ENCODE peak calls at places on chromosomes 13 and 19, in six cellular contexts. Y is C1 segment of cervical spinal cord; S is activated CD4-positive, alpha-beta T cell treated with anti-CD3 and anti-CD28 coated beads, Interleukin-2, amount 50 U/mL, for 48 hours; K is transverse colon; A is ELR; O is breast epithelium. V is an unnamed sample.

GRCh38 chr19:47573076-47574026 is at the start of gene ZNF541:
- DNase-seq in Y (peak), S (peak), K (peak), A (no peak), O (peak), V (peak)

GRCh38 chr19:8304841-8305621 is 3.1 kb downstream of the CD320 start:
- DNase-seq in Y (no peak), S (peak), K (peak), A (peak), O (peak), V (no peak)

GRCh38 chr13:76992548-76993001 is 694 bp downstream of the CLN5 start:
- DNase-seq in Y (peak), S (peak), K (peak), A (peak), O (no peak), V (no peak)

GRCh38 chr13:59774511-59774911 is 389.2 kb downstream of the DIAPH3 start:
- DNase-seq in Y (no peak), S (no peak), K (no peak), A (peak), O (no peak), V (no peak)

GRCh38 chr19:18609717-18610051 is 3.0 kb upstream of the TMEM59L start:
- DNase-seq in Y (no peak), S (no peak), K (no peak), A (no peak), O (no peak), V (no peak)

GRCh38 chr13:34164585-34164984 is 346.6 kb downstream of the RFC3 start:
- DNase-seq in Y (no peak), S (no peak), K (no peak), A (no peak), O (no peak), V (no peak)

GRCh38 chr19:48348039-48348438 is 15.7 kb downstream of the TMEM143 start:
- DNase-seq in Y (no peak), S (no peak), K (no peak), A (no peak), O (no peak), V (no peak)

GRCh38 chr13:73983109-73983508 is 151.1 kb downstream of the KLF12 start:
- DNase-seq in Y (no peak), S (no peak), K (no peak), A (no peak), O (no peak), V (no peak)

GRCh38 chr19:44788971-44789370 is 11.3 kb downstream of the CBLC start:
- DNase-seq in Y (no peak), S (no peak), K (no peak), A (no peak), O (no peak), V (no peak)

GRCh38 chr19:43552616-43553015 is 19.6 kb downstream of the ZNF575 start:
- DNase-seq in Y (no peak), S (no peak), K (no peak), A (no peak), O (no peak), V (no peak)

GRCh38 chr13:74329978-74330377 is 195.8 kb upstream of the KLF12 start:
- DNase-seq in Y (no peak), S (no peak), K (no peak), A (no peak), O (no peak), V (no peak)

GRCh38 chr19:42045575-42045974 is 24.4 kb downstream of the GRIK5 start:
- DNase-seq in Y (no peak), S (no peak), K (no peak), A (no peak), O (no peak), V (no peak)

GRCh38 chr13:44079413-44080205 is 199.9 kb downstream of the LACC1 start:
- DNase-seq in Y (no peak), S (no peak), K (no peak), A (no peak), O (no peak), V (no peak)

GRCh38 chr19:41595258-41595889 is 19.4 kb downstream of the CEACAM21 start:
- DNase-seq in Y (peak), S (peak), K (peak), A (peak), O (no peak), V (peak)

GRCh38 chr19:12779162-12779993 is 4.0 kb upstream of the HOOK2 start:
- DNase-seq in Y (no peak), S (no peak), K (peak), A (peak), O (no peak), V (no peak)

GRCh38 chr13:91017031-91017668 is 330.3 kb upstream of the MIR17HG start:
- DNase-seq in Y (no peak), S (peak), K (no peak), A (peak), O (no peak), V (peak)

GRCh38 chr19:48390188-48391099 is 907 bp downstream of the KDELR1 start:
- DNase-seq in Y (peak), S (peak), K (peak), A (peak), O (peak), V (peak)

GRCh38 chr13:23770428-23770827 is 118.8 kb downstream of the MIPEP start:
- DNase-seq in Y (no peak), S (no peak), K (no peak), A (no peak), O (no peak), V (no peak)

GRCh38 chr13:51912091-51912490 is 50.3 kb downstream of the CCDC70 start:
- DNase-seq in Y (peak), S (no peak), K (no peak), A (no peak), O (no peak), V (no peak)

GRCh38 chr19:5558101-5558621 is 9.6 kb downstream of the TINCR start:
- DNase-seq in Y (no peak), S (no peak), K (no peak), A (no peak), O (no peak), V (no peak)

GRCh38 chr13:35198821-35199220 is 256.8 kb downstream of the NBEA start:
- DNase-seq in Y (no peak), S (no peak), K (no peak), A (no peak), O (no peak), V (no peak)

GRCh38 chr19:32599736-32600157 is 18.8 kb downstream of the PDCD5 start:
- DNase-seq in Y (no peak), S (peak), K (peak), A (peak), O (no peak), V (peak)

GRCh38 chr13:110294146-110294545 is 12.8 kb downstream of the COL4A1 start:
- DNase-seq in Y (no peak), S (no peak), K (no peak), A (no peak), O (no peak), V (no peak)

GRCh38 chr19:18594096-18594823 is 5.7 kb downstream of the REX1BD start:
- DNase-seq in Y (peak), S (peak), K (peak), A (peak), O (peak), V (peak)

GRCh38 chr19:16252459-16253205 is 54.9 kb downstream of the AP1M1 start:
- DNase-seq in Y (no peak), S (no peak), K (peak), A (no peak), O (no peak), V (no peak)

GRCh38 chr13:49810825-49811526 is 18.5 kb upstream of the KPNA3 start:
- DNase-seq in Y (no peak), S (no peak), K (no peak), A (peak), O (no peak), V (no peak)

GRCh38 chr19:41321600-41322270 is 11.8 kb downstream of the CCDC97 start:
- DNase-seq in Y (no peak), S (no peak), K (peak), A (peak), O (no peak), V (no peak)

GRCh38 chr19:40398417-40399056 is 8.6 kb upstream of the HIPK4 start:
- DNase-seq in Y (no peak), S (peak), K (peak), A (no peak), O (peak), V (peak)

GRCh38 chr19:35205733-35206323 is 22.7 kb downstream of the FAM187B start:
- DNase-seq in Y (no peak), S (no peak), K (no peak), A (no peak), O (no peak), V (no peak)

GRCh38 chr13:71722206-71722605 is 144.8 kb downstream of the DACH1 start:
- DNase-seq in Y (no peak), S (no peak), K (no peak), A (peak), O (no peak), V (no peak)

GRCh38 chr19:23263870-23264590 is 13.8 kb upstream of the ZNF724 start:
- DNase-seq in Y (no peak), S (no peak), K (no peak), A (no peak), O (no peak), V (no peak)

GRCh38 chr13:110227864-110228643 is 78.9 kb downstream of the COL4A1 start:
- DNase-seq in Y (no peak), S (no peak), K (no peak), A (no peak), O (no peak), V (no peak)

GRCh38 chr13:49812806-49813205 is 20.3 kb upstream of the KPNA3 start:
- DNase-seq in Y (no peak), S (no peak), K (no peak), A (no peak), O (no peak), V (no peak)

GRCh38 chr19:6423499-6424189 is 967 bp downstream of the KHSRP start:
- DNase-seq in Y (no peak), S (peak), K (peak), A (peak), O (no peak), V (no peak)

GRCh38 chr13:26872444-26873173 is 112.0 kb upstream of the GPR12 start:
- DNase-seq in Y (no peak), S (peak), K (peak), A (peak), O (no peak), V (no peak)

GRCh38 chr13:73717632-73718031 is 416.6 kb downstream of the KLF12 start:
- DNase-seq in Y (no peak), S (no peak), K (no peak), A (peak), O (no peak), V (no peak)

GRCh38 chr19:42113641-42114348 is 18.5 kb downstream of the POU2F2 start:
- DNase-seq in Y (no peak), S (no peak), K (no peak), A (peak), O (no peak), V (no peak)

GRCh38 chr13:32448224-32448623 is 20.3 kb upstream of the N4BP2L1 start:
- DNase-seq in Y (no peak), S (no peak), K (no peak), A (peak), O (no peak), V (no peak)